ENCODE peak calls at places on chromosomes 16 and 17, in six cellular contexts. A is activated CD4-positive, CD25-positive, alpha-beta regulatory T cell; O is glutamatergic neuron; F is astrocyte of the hippocampus; W is NCI-H1694 treated with DMSO at 0.1 percent for 48 hours; H is sigmoid colon. K is an unnamed sample.

GRCh38 chr17:80063815-80064585 is 27.6 kb downstream of the CCDC40 start:
- DNase-seq in A (no peak), O (no peak), F (peak; percentile 84), W (no peak), H (peak; percentile 90), K (no peak)

GRCh38 chr16:84986102-84986501 is 25.2 kb downstream of the ZDHHC7 start:
- DNase-seq in A (no peak), O (no peak), F (no peak), W (no peak), H (no peak), K (peak; percentile 23)

GRCh38 chr16:4327782-4328579 is 12.1 kb downstream of the GLIS2 start:
- DNase-seq in A (no peak), O (peak; percentile 85), F (peak; percentile 87), W (no peak), H (peak; percentile 93), K (no peak)

GRCh38 chr16:24046442-24046841 is 209.7 kb upstream of the CACNG3 start:
- DNase-seq in A (no peak), O (peak; percentile 62), F (no peak), W (no peak), H (no peak), K (no peak)

GRCh38 chr17:50318551-50319310 is 27.2 kb upstream of the XYLT2 start:
- DNase-seq in A (no peak), O (no peak), F (no peak), W (no peak), H (no peak), K (no peak)

GRCh38 chr17:56317351-56318208 is 164.3 kb downstream of the ANKFN1 start:
- DNase-seq in A (no peak), O (no peak), F (no peak), W (no peak), H (no peak), K (no peak)

GRCh38 chr16:85989863-85990643 is 91.1 kb downstream of the IRF8 start:
- DNase-seq in A (no peak), O (no peak), F (no peak), W (no peak), H (peak; percentile 32), K (no peak)

GRCh38 chr16:15919331-15919730 is 30.1 kb upstream of the ABCC1 start:
- DNase-seq in A (no peak), O (no peak), F (no peak), W (no peak), H (no peak), K (no peak)

GRCh38 chr17:65219124-65219523 is 82.0 kb downstream of the RGS9 start:
- DNase-seq in A (no peak), O (no peak), F (no peak), W (no peak), H (no peak), K (no peak)

GRCh38 chr16:5709889-5710288 is 612.3 kb upstream of the EEF2KMT start:
- DNase-seq in A (no peak), O (no peak), F (peak; percentile 44), W (no peak), H (no peak), K (no peak)

GRCh38 chr16:19094542-19095365 is 19.0 kb upstream of the ITPRIPL2 start:
- DNase-seq in A (no peak), O (no peak), F (no peak), W (no peak), H (no peak), K (no peak)

GRCh38 chr16:58336332-58337089 is 41.7 kb upstream of the PRSS54 start:
- DNase-seq in A (peak; percentile 62), O (peak; percentile 89), F (peak; percentile 89), W (peak; percentile 49), H (peak; percentile 85), K (peak; percentile 40)

K was measured in caudate nucleus.